ENCODE peak calls at places on chromosomes 7 and 10, in six cellular contexts. M is amniotic stem cell, G is Right ventricle myocardium superior, R is NCI-H2029, I is mesothelial cell of epicardium, E is esophagus squamous epithelium. X is an unnamed sample.

GRCh38 chr7:47520408-47520807 is 61.5 kb downstream of the TNS3 start:
- DNase-seq in G (peak), E (no peak), I (no peak), R (no peak), M (no peak), X (no peak)

GRCh38 chr10:125411724-125412123 is 251.4 kb upstream of the CTBP2 start:
- DNase-seq in R (no peak), I (no peak), M (peak), E (no peak), G (no peak), X (no peak)

GRCh38 chr7:28190077-28190476 is 9.5 kb upstream of the JAZF1 start:
- DNase-seq in I (no peak), G (no peak), E (no peak), R (no peak), M (no peak), X (no peak)

GRCh38 chr10:101217450-101218281 is 11.6 kb downstream of the LBX1 start:
- DNase-seq in G (no peak), R (no peak), M (no peak), I (no peak), E (no peak), X (no peak)

GRCh38 chr10:94299417-94299816 is 63.3 kb downstream of the NOC3L start:
- DNase-seq in G (no peak), R (no peak), E (no peak), I (no peak), M (no peak), X (peak)

GRCh38 chr10:87575851-87576250 is 71.2 kb downstream of the MINPP1 start:
- DNase-seq in R (no peak), E (no peak), M (no peak), I (no peak), G (no peak), X (no peak)

GRCh38 chr10:14382022-14382421 is 51.3 kb upstream of the FRMD4A start:
- DNase-seq in I (no peak), G (no peak), M (no peak), E (no peak), R (no peak), X (no peak)

GRCh38 chr10:60282771-60283353 is 106.8 kb downstream of the ANK3 start:
- DNase-seq in E (no peak), I (no peak), G (no peak), R (peak), M (no peak), X (no peak)

GRCh38 chr10:121618906-121619305 is 20.7 kb upstream of the FGFR2 start:
- DNase-seq in M (no peak), E (no peak), R (no peak), G (no peak), I (no peak), X (no peak)

GRCh38 chr7:140273417-140273816 is 96.6 kb upstream of the KDM7A start:
- DNase-seq in I (no peak), E (no peak), M (no peak), G (no peak), R (no peak), X (no peak)

GRCh38 chr10:16832351-16833080 is 15.3 kb upstream of the RSU1 start:
- DNase-seq in G (no peak), M (peak), I (no peak), R (peak), E (no peak), X (no peak)

GRCh38 chr10:4883079-4883739 is 57.2 kb downstream of the AKR1E2 start:
- DNase-seq in G (no peak), I (no peak), E (no peak), R (no peak), M (no peak), X (no peak)

GRCh38 chr7:57867884-57868701 is 418.1 kb downstream of the ZNF716 start:
- DNase-seq in E (no peak), I (no peak), G (peak), R (no peak), M (no peak), X (no peak)

GRCh38 chr7:46150202-46150601 is 229.1 kb upstream of the IGFBP3 start:
- DNase-seq in M (no peak), G (no peak), I (no peak), R (no peak), E (no peak), X (no peak)

GRCh38 chr7:234712-235553 is 42.6 kb downstream of the FAM20C start:
- DNase-seq in I (no peak), G (peak), R (no peak), M (no peak), E (no peak), X (no peak)

GRCh38 chr7:18715988-18716387 is 220.4 kb downstream of the HDAC9 start:
- DNase-seq in G (no peak), I (no peak), M (no peak), E (no peak), R (no peak), X (no peak)

GRCh38 chr10:59847326-59847725 is 59.0 kb downstream of the CCDC6 start:
- DNase-seq in G (no peak), R (no peak), E (no peak), M (no peak), I (no peak), X (no peak)

GRCh38 chr7:23618241-23618640 is 21.1 kb downstream of the CCDC126 start:
- DNase-seq in I (no peak), R (no peak), M (no peak), G (no peak), E (no peak), X (no peak)

GRCh38 chr10:4243651-4244050 is 458.6 kb upstream of the KLF6 start:
- DNase-seq in M (peak), I (no peak), G (no peak), R (no peak), E (no peak), X (no peak)

GRCh38 chr7:134834689-134835462 is 55.4 kb downstream of the CALD1 start:
- DNase-seq in M (no peak), I (no peak), E (no peak), R (no peak), G (no peak), X (no peak)

GRCh38 chr10:124648738-124649137 is 95.4 kb downstream of the FAM53B start:
- DNase-seq in I (peak), M (no peak), R (peak), G (peak), E (peak), X (no peak)